ENCODE peak calls at places on chromosome 13, in five cellular contexts. D is lower leg skin, V is colonic mucosa, N is astrocyte of the spinal cord, G is fibroblast of pulmonary artery. F is an unnamed sample.

GRCh38 chr13:56189439-56189838 is 951.3 kb upstream of the PRR20A start:
- DNase-seq in N (no peak), G (no peak), D (no peak), V (no peak), F (no peak)

GRCh38 chr13:21511841-21512240 is 52.7 kb upstream of the ZDHHC20 start:
- DNase-seq in V (no peak), N (peak), G (no peak), D (no peak), F (peak)

GRCh38 chr13:44210525-44210924 is 163.1 kb upstream of the SERP2 start:
- DNase-seq in D (no peak), G (no peak), N (no peak), V (no peak), F (no peak)

GRCh38 chr13:30346159-30346788 is 38.9 kb upstream of the KATNAL1 start:
- DNase-seq in G (no peak), N (no peak), V (peak), D (no peak), F (no peak)

GRCh38 chr13:89925107-89925506 is 1422.4 kb upstream of the MIR17HG start:
- DNase-seq in D (no peak), G (peak), N (peak), V (no peak), F (peak)

GRCh38 chr13:101258509-101258908 is 157.8 kb downstream of the NALCN start:
- DNase-seq in N (no peak), G (no peak), D (no peak), V (no peak), F (no peak)

GRCh38 chr13:39603424-39603947 is 493 bp upstream of the LHFPL6 start:
- DNase-seq in V (no peak), D (no peak), G (peak), N (peak), F (peak)

GRCh38 chr13:37701972-37702371 is 103.4 kb upstream of the POSTN start:
- DNase-seq in D (peak), V (no peak), G (peak), N (peak), F (peak)

GRCh38 chr13:48303331-48304131 is at the start of gene RB1:
- DNase-seq in G (peak), V (peak), D (peak), N (peak), F (peak)

GRCh38 chr13:79528759-79529191 is 47.8 kb downstream of the NDFIP2 start:
- DNase-seq in N (no peak), G (no peak), V (no peak), D (no peak), F (no peak)

GRCh38 chr13:113064000-113064533 is 41.5 kb upstream of the F7 start:
- DNase-seq in G (no peak), D (no peak), N (no peak), V (no peak), F (no peak)

GRCh38 chr13:26254583-26255102 is 714 bp downstream of the CDK8 start:
- DNase-seq in N (peak), D (peak), V (peak), G (peak), F (peak)

GRCh38 chr13:26253262-26253786 is 605 bp upstream of the CDK8 start:
- DNase-seq in G (no peak), D (no peak), N (no peak), V (no peak), F (no peak)

GRCh38 chr13:26257049-26257448 is 3.1 kb downstream of the CDK8 start:
- DNase-seq in N (no peak), D (no peak), V (no peak), G (no peak), F (no peak)

GRCh38 chr13:26253787-26254582 is at the start of gene CDK8:
- DNase-seq in N (peak), G (peak), V (peak), D (peak), F (peak)

DNA sequence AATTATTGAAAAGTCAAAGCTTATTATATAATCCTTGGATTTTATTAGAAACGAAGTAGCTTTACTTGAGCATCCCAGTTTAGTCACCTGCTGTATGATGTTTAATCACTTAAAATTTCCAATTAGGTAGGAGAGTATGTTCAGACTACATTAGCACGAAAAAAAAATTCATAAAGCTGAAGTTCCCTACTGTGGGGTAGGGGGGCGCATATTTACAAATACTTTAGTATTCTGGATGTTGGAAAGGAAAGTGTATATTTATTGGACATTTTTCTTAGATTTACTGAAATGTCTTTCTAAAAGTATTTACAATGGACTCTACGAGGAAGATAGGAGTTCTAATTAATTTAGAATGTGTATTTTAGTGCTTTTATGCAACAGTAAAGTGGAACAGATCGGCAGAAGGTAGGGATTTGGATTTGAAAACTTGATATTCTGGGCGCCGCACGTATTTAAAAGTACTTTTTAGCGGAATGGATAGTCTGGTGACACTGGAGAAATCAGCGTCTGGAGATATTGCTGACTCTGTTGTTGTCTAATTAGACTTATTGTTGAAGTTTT is 1.9 kb downstream of the CDK8 start:
- DNase-seq in N (peak), G (peak), V (no peak), D (no peak), F (no peak)
- TF ChIP-seq CTCF in N (peak), G (peak), V (peak), D (no peak), F (no peak)

DNA sequence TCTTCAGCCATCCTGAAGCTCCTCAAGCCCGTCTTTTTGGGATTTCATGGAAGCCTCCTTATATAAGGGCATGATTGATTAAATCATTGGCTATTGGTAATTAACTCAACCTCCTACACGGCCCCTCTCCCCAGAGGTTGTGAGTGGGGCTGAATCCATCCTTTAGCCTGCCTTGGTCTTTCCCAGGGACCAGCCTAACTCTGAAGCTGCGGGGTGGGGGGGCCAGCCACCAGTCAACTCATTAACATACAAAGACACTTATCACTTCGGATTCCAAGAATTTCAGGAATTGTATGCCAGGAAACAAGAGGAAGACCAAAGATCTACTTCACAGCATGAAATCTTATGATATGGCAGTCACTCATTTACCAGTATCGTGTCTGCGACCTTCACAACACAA is 9.9 kb downstream of the COL4A1 start:
- DNase-seq in N (no peak), D (no peak), V (no peak), G (no peak), F (no peak)
- H3K4me3 ChIP-seq in N (no peak), D (no peak), V (no peak), G (no peak), F (no peak)

GRCh38 chr13:63124863-63125262 is 1709.2 kb upstream of the PCDH20 start:
- DNase-seq in V (no peak), N (peak), D (no peak), G (peak), F (peak)
- TF ChIP-seq CTCF in V (no peak), N (peak), D (no peak), G (peak), F (peak)

GRCh38 chr13:112056284-112056727 is 10.6 kb upstream of the SOX1 start:
- DNase-seq in V (no peak), D (no peak), G (no peak), N (no peak), F (no peak)

GRCh38 chr13:112055417-112056206 is 11.3 kb upstream of the SOX1 start:
- DNase-seq in V (no peak), G (no peak), N (no peak), D (no peak), F (no peak)

GRCh38 chr13:112057434-112057735 is 9.6 kb upstream of the SOX1 start:
- DNase-seq in N (no peak), V (no peak), D (no peak), G (no peak), F (no peak)

GRCh38 chr13:112057736-112058518 is 9.0 kb upstream of the SOX1 start:
- DNase-seq in N (no peak), D (no peak), V (no peak), G (no peak), F (no peak)

GRCh38 chr13:112056739-112057433 is 10.1 kb upstream of the SOX1 start:
- DNase-seq in V (no peak), D (no peak), G (no peak), N (no peak), F (no peak)
- H3K4me3 ChIP-seq in V (no peak), D (no peak), G (no peak), N (no peak), F (no peak)

GRCh38 chr13:41649659-41650058 is 192.3 kb downstream of the RGCC start:
- DNase-seq in N (peak), G (peak), V (no peak), D (no peak), F (peak)
- TF ChIP-seq CTCF in N (peak), G (peak), V (no peak), D (no peak), F (peak)

GRCh38 chr13:50421457-50422130 is 406.4 kb downstream of the KCNRG start:
- DNase-seq in N (peak), V (no peak), G (no peak), D (no peak), F (peak)

GRCh38 chr13:50419466-50419865 is 404.2 kb downstream of the KCNRG start:
- DNase-seq in N (no peak), G (no peak), D (no peak), V (no peak), F (no peak)

GRCh38 chr13:50417597-50417996 is 402.4 kb downstream of the KCNRG start:
- DNase-seq in N (no peak), G (no peak), D (no peak), V (no peak), F (peak)

GRCh38 chr13:50420720-50421456 is 405.6 kb downstream of the KCNRG start:
- DNase-seq in N (no peak), G (no peak), D (no peak), V (no peak), F (no peak)

GRCh38 chr13:50419896-50420295 is 404.7 kb downstream of the KCNRG start:
- DNase-seq in V (no peak), N (no peak), G (no peak), D (no peak), F (no peak)
- H3K4me3 ChIP-seq in V (no peak), N (no peak), G (no peak), D (no peak), F (no peak)

DNA sequence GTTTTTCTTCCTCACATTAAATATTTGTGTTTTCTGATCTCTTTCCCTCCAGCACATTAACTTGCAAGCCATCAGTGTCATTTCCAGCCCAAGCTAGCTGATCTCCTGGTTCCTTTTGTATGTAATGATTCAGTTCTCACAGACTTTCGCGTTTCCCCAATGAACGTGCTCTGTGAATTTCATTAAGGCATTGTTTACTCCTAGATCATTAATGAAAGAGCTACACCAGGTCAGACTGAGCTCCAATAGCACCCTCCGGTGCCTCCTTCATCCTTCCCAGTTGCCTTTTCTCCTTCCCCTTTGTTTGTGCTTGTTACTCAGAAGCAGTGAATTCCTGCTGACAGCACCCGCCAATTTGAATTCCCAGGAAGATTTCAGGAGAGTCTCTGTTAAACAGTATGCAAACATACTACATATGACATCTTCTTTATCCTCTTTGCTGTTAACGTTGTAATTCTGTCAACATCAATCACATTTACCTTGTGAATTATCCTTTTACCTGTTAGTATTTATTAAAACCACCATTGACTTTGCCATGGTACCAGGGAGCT is 3.1 kb downstream of the CBY2 start:
- DNase-seq in N (no peak), V (no peak), G (no peak), D (no peak), F (no peak)
- TF ChIP-seq CTCF in N (no peak), V (no peak), G (no peak), D (no peak), F (no peak)

DNA sequence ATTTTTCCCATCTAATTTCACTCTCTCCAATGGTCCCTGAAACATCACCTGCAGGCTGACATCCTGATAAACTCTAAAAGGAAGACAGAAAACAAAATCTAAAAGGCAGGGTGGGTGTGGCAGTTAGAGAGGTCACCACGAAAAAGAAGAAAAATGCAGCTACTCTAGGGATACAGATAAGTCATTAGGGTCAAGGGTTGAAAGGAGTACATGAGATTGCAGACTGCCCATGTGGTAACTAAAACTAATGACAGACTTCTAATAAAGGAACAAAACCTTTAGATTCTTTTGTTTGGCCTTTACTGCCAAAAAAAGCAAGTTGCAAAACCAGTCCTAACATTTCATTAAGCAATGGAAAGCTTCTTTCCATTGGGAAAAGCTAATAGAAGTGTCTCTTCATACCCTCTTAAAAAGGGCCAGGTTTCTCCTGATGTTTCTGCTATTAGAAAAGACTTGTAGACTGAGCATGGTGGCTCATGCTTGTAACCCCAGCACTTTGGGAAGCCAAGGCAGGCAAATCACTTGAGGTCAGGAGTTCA is 31.0 kb downstream of the THSD1 start:
- DNase-seq in G (no peak), V (no peak), N (no peak), D (no peak), F (no peak)
- H3K4me3 ChIP-seq in G (no peak), V (no peak), N (no peak), D (no peak), F (no peak)

GRCh38 chr13:110137677-110138008 is 169.3 kb downstream of the COL4A1 start:
- DNase-seq in V (peak), G (no peak), N (no peak), D (peak), F (no peak)

GRCh38 chr13:110136660-110137585 is 170.0 kb downstream of the COL4A1 start:
- DNase-seq in V (no peak), G (no peak), D (peak), N (no peak), F (no peak)

GRCh38 chr13:110138700-110139036 is 168.3 kb downstream of the COL4A1 start:
- DNase-seq in V (no peak), D (no peak), N (no peak), G (no peak), F (no peak)

GRCh38 chr13:110140099-110140498 is 166.9 kb downstream of the COL4A1 start:
- DNase-seq in V (no peak), N (no peak), G (no peak), D (no peak), F (no peak)

GRCh38 chr13:110138009-110138699 is 168.8 kb downstream of the COL4A1 start:
- DNase-seq in N (peak), G (peak), V (peak), D (peak), F (peak)
- TF ChIP-seq CTCF in N (no peak), G (peak), V (no peak), D (no peak), F (peak)